ENCODE peak calls at places on chromosomes 5 and 9, in four cellular contexts. Z, K, G and C are unnamed samples.

GRCh38 chr9:121902483-121903135 is 190.5 kb downstream of the TTLL11 start:
- DNase-seq in G (no peak), K (no peak), Z (no peak), C (peak; percentile 100)

GRCh38 chr5:131825404-131826013 is 28.7 kb upstream of the FNIP1 start:
- DNase-seq in G (no peak), K (peak; percentile 28), Z (no peak), C (no peak)

GRCh38 chr5:108093186-108093585 is 288.7 kb downstream of the FBXL17 start:
- DNase-seq in K (peak; percentile 51), Z (no peak), G (no peak), C (peak; percentile 47)

GRCh38 chr5:1737790-1738405 is 61.7 kb downstream of the MRPL36 start:
- DNase-seq in Z (peak; percentile 39), G (peak; percentile 61), K (peak; percentile 36), C (peak; percentile 13)

GRCh38 chr5:132267166-132267739 is 9.8 kb downstream of the PDLIM4 start:
- DNase-seq in Z (no peak), G (peak; percentile 24), K (no peak), C (no peak)

GRCh38 chr9:134384811-134385479 is 58.7 kb downstream of the RXRA start:
- DNase-seq in G (no peak), Z (no peak), K (no peak), C (no peak)

GRCh38 chr5:141326088-141326854 is 4.0 kb upstream of the PCDHGA1 start:
- DNase-seq in G (peak; percentile 73), K (peak; percentile 88), Z (peak; percentile 82), C (peak; percentile 82)

GRCh38 chr5:136309376-136309775 is 56.0 kb downstream of the TRPC7 start:
- DNase-seq in Z (no peak), K (no peak), G (no peak), C (no peak)

GRCh38 chr9:87711857-87712800 is 13.8 kb upstream of the CTSL start:
- DNase-seq in G (no peak), K (peak; percentile 90), Z (no peak), C (peak; percentile 81)

DNA sequence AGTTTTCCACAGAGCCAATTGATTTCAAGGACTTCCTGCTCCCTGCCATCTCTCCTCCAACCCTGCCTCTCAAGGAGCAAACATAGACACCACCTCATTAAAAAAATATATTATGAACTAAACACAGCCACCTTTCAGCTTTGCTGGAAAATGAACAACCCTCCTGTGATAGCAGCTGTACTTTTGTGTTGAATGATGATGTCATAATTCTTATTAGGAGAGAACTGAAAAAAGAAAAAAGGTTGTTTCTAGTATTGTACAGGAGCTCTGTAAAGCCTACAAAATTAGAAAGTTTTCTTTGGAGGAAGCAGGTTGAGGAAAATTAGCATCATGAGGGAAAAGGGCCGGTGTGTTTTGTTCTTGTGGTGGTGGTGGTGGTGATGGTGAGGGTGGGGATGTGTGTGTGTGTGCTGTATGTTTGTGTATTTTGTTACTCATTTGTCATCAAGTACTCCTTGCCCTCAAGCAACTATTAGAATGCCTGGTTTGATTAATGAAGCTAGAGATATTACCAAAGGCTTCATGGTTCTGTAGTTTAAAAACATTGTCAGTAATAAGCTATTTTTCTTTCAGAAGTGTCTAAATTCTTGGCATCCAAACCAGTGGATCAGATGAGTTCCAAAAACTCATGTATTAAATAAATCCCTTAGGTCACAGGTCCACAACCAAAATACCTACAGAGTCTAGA is 405.9 kb downstream of the TLE4 start:
- DNase-seq in G (no peak), K (no peak), Z (no peak), C (no peak)
- H3K56ac ChIP-seq in G (no peak overlapping the region), K (no peak overlapping the region), Z (no peak overlapping the region), C (no peak overlapping the region)

GRCh38 chr9:106074006-106074405 is 379.7 kb downstream of the TMEM38B start:
- DNase-seq in K (no peak), G (no peak), Z (no peak), C (no peak)
- H3K56ac ChIP-seq in K (no peak overlapping the region), G (no peak overlapping the region), Z (no peak overlapping the region), C (no peak overlapping the region)

DNA sequence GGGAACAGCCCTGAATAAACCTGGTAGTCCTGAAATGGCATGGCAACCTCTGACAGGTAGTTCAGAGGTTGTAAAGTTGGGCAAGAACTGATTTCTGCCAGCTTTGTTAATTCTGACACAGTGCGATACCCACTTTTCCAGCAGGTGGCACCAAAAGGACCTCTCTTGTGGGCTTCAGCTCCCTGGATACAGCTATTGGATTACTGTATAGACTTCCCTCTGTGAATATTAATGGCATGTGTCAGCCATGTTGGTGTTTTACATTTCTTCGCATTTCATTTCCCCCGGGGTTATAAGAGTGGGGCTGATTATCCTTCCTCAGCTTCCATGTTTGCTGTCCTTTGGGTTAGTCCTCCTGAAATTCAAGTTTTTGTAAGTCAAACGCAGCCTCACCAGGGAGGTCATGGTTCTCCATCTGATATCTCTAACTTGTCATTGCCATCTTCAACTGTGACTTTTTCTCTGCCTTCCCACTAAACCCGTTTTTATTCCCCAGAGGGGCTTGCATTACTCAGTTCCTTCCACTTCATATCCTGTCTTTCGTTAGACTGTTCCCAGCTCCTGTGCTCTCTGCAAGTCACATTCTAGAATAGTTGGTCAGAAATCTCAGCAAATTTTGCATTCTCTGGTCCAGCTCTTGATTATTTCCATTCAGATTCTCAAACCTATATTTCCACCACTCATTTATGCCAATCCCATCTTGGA is 135.6 kb downstream of the LIFR start:
- DNase-seq in K (peak; percentile 72), Z (peak; percentile 56), G (peak; percentile 72), C (peak; percentile 69)
- H3K56ac ChIP-seq in K (no peak overlapping the region), Z (no peak overlapping the region), G (no peak overlapping the region), C (no peak overlapping the region)

DNA sequence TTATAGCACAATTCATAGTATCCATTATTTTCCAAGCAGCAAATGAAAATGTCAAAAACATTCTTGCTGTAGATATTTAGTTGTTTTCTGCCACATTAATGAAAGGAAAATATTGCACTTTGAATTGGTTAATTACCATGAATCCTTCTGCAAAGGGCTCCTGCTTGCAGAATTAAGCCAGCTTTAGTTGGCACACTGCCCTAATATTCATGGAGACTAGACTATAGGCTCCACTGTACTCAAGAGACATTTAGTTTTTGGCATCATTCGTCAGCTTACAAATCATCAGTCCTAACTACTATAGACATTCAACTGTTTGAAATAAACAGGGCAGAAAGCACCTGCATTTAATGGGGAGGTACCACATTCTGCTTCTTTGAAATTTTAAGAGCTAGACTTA is 88.8 kb downstream of the RFX3 start:
- DNase-seq in G (no peak), Z (no peak), K (no peak), C (no peak)
- H3K56ac ChIP-seq in G (no peak overlapping the region), Z (no peak overlapping the region), K (no peak overlapping the region), C (no peak overlapping the region)

GRCh38 chr5:54577542-54577941 is 60.0 kb downstream of the SNX18 start:
- DNase-seq in Z (no peak), G (no peak), K (no peak), C (no peak)
- H3K56ac ChIP-seq in Z (no peak overlapping the region), G (no peak overlapping the region), K (no peak overlapping the region), C (no peak overlapping the region)